ENCODE peak calls at places on chromosomes 1 and 21, in five cellular contexts. E is stomach, Q is fibroblast of lung, L is right cardiac atrium, S is IMR-90. I is an unnamed sample.

GRCh38 chr1:30822966-30823581 is 65.5 kb upstream of the LAPTM5 start:
- DNase-seq in E (no peak), Q (peak; percentile 73), L (peak; percentile 72), S (no peak), I (no peak)

GRCh38 chr1:20470174-20470573 is 15.8 kb downstream of the CAMK2N1 start:
- DNase-seq in E (no peak), Q (no peak), L (no peak), S (no peak), I (no peak)

GRCh38 chr1:2312589-2313301 is 78.6 kb downstream of the MORN1 start:
- DNase-seq in E (peak; percentile 48), Q (no peak), L (peak; percentile 89), S (no peak), I (no peak)

GRCh38 chr1:104406731-104407130 is 657.0 kb downstream of the AMY1C start:
- DNase-seq in E (no peak), Q (no peak), L (no peak), S (no peak), I (no peak)

GRCh38 chr1:228964178-228964819 is 229.0 kb downstream of the RHOU start:
- DNase-seq in E (peak; percentile 37), Q (peak; percentile 86), L (peak; percentile 88), S (peak; percentile 94), I (peak; percentile 87)

GRCh38 chr1:156082111-156083091 is at the start of gene MEX3A:
- DNase-seq in E (peak; percentile 69), Q (peak; percentile 73), L (peak; percentile 88), S (peak; percentile 64), I (peak; percentile 81)

GRCh38 chr1:50251592-50252165 is 143.0 kb downstream of the ELAVL4 start:
- DNase-seq in E (no peak), Q (no peak), L (no peak), S (no peak), I (no peak)

GRCh38 chr1:114609826-114610225 is 28.4 kb upstream of the BCAS2 start:
- DNase-seq in E (no peak), Q (no peak), L (no peak), S (no peak), I (no peak)

GRCh38 chr1:203626910-203627246 is 246 bp downstream of the ATP2B4 start:
- DNase-seq in E (no peak), Q (no peak), L (peak; percentile 81), S (no peak), I (no peak)

GRCh38 chr1:47184090-47184735 is 5.6 kb downstream of the PDZK1IP1 start:
- DNase-seq in E (peak; percentile 13), Q (no peak), L (no peak), S (no peak), I (no peak)

GRCh38 chr1:9211291-9211811 is 23.2 kb upstream of the H6PD start:
- DNase-seq in E (no peak), Q (peak; percentile 85), L (no peak), S (peak; percentile 98), I (no peak)

GRCh38 chr21:39527664-39528381 is 76.1 kb downstream of the SH3BGR start:
- DNase-seq in E (peak; percentile 74), Q (no peak), L (no peak), S (no peak), I (no peak)

GRCh38 chr1:41695118-41695517 is 210.6 kb upstream of the EDN2 start:
- DNase-seq in E (peak; percentile 52), Q (no peak), L (peak; percentile 87), S (no peak), I (no peak)

GRCh38 chr21:23612210-23612609 is 1995.1 kb downstream of the MRPL39 start:
- DNase-seq in E (no peak), Q (no peak), L (no peak), S (no peak), I (no peak)

GRCh38 chr1:234619794-234620247 is 9.8 kb upstream of the IRF2BP2 start:
- DNase-seq in E (no peak), Q (no peak), L (no peak), S (no peak), I (no peak)

GRCh38 chr1:224852901-224853568 is 76.4 kb upstream of the DNAH14 start:
- DNase-seq in E (no peak), Q (peak; percentile 84), L (no peak), S (peak; percentile 67), I (no peak)

GRCh38 chr1:244336232-244336899 is 115.3 kb downstream of the ADSS2 start:
- DNase-seq in E (no peak), Q (no peak), L (no peak), S (no peak), I (no peak)

GRCh38 chr1:208977861-208978260 is 605.7 kb upstream of the CAMK1G start:
- DNase-seq in E (no peak), Q (peak; percentile 44), L (no peak), S (no peak), I (no peak)

GRCh38 chr1:58779837-58780585 is 3.8 kb downstream of the JUN start:
- DNase-seq in E (peak; percentile 72), Q (peak; percentile 84), L (peak; percentile 46), S (peak; percentile 78), I (peak; percentile 81)

GRCh38 chr1:107460009-107460408 is 319.2 kb downstream of the NTNG1 start:
- DNase-seq in E (no peak), Q (no peak), L (no peak), S (no peak), I (no peak)

GRCh38 chr1:182616130-182617074 is 12.2 kb upstream of the RGS16 start:
- DNase-seq in E (peak; percentile 86), Q (peak; percentile 82), L (peak; percentile 93), S (peak; percentile 25), I (peak; percentile 79)

GRCh38 chr1:53273526-53273925 is 35.2 kb upstream of the MAGOH start:
- DNase-seq in E (no peak), Q (no peak), L (no peak), S (no peak), I (no peak)

GRCh38 chr1:66271216-66271903 is 262.6 kb upstream of the SGIP1 start:
- DNase-seq in E (peak; percentile 65), Q (peak; percentile 99), L (peak; percentile 95), S (peak; percentile 99), I (peak; percentile 95)

GRCh38 chr1:15370781-15371467 is 38.8 kb upstream of the EFHD2 start:
- DNase-seq in E (peak; percentile 31), Q (peak; percentile 31), L (peak; percentile 86), S (peak; percentile 22), I (no peak)

GRCh38 chr1:53562256-53562982 is 103.2 kb downstream of the DMRTB1 start:
- DNase-seq in E (no peak), Q (no peak), L (no peak), S (peak; percentile 30), I (no peak)

GRCh38 chr1:18861590-18861989 is 2.1 kb upstream of the TAS1R2 start:
- DNase-seq in E (no peak), Q (no peak), L (no peak), S (no peak), I (no peak)

GRCh38 chr21:16455526-16455925 is 725.7 kb downstream of the USP25 start:
- DNase-seq in E (no peak), Q (no peak), L (no peak), S (no peak), I (no peak)

GRCh38 chr1:5119496-5120234 is 465.3 kb downstream of the AJAP1 start:
- DNase-seq in E (no peak), Q (no peak), L (no peak), S (no peak), I (no peak)

GRCh38 chr1:201172336-201172735 is 18.1 kb upstream of the TMEM9 start:
- DNase-seq in E (no peak), Q (no peak), L (no peak), S (no peak), I (no peak)

GRCh38 chr1:145720878-145721671 is 1.8 kb downstream of the CD160 start:
- DNase-seq in E (peak; percentile 77), Q (peak; percentile 47), L (peak; percentile 85), S (peak; percentile 59), I (peak; percentile 71)

GRCh38 chr21:20877976-20878375 is 120.2 kb upstream of the NCAM2 start:
- DNase-seq in E (no peak), Q (no peak), L (no peak), S (no peak), I (no peak)

GRCh38 chr1:30083800-30084464 is 639.5 kb downstream of the MATN1 start:
- DNase-seq in E (no peak), Q (peak; percentile 83), L (no peak), S (peak; percentile 84), I (no peak)

DNA sequence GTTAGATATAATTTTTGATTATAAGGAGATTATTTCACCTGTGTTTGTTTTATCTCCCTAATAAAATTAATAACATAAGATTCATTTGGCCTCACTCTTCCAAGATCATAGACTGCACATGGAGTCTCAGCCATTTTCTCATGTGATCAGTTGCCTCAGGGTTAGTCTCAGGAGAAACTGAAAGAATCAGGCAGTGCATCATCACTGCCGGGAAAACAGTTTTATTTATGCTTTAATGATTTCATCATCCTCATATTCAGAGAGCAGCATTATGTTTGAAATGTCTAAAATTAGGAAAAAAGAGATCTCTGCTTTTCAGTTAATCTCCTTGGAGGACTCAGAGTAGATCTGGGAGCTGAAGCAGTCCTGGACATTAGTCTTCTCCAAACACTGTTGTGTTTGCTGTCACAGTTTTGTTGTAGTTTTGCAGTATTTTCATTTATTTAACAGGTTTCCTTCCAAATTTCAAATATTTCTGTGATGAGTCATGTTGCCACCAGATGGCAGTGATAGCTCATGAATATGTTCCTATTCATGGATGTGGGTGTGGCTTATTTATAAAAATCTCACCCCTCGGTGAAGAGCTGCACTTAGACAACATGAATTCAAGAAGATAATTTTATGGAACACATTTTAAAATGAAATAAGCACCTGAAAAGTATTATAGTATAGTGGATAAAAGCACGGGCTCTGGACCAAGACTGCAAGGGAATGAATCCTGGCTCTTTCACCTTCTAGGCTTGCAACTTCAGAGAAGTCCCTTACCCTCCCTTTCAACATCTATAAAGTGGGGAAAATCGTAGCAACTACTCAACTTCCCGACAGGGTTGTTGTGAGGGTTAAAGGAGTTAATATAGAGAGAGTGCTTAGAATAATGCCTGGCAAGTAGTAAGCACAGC is 31.2 kb downstream of the CHD1L start:
- DNase-seq in E (no peak), Q (peak; percentile 93), L (no peak), S (peak; percentile 87), I (no peak)
- H3K27ac ChIP-seq in E (peak overlapping the region; percentile 47), Q (peak overlapping the region; percentile 60), L (no peak overlapping the region), S (peak overlapping the region; percentile 51), I (peak overlapping the region; percentile 12)

GRCh38 chr1:219086956-219087469 is 86.7 kb upstream of the LYPLAL1 start:
- DNase-seq in E (no peak), Q (peak; percentile 14), L (no peak), S (no peak), I (no peak)
- H3K27ac ChIP-seq in E (no peak overlapping the region), Q (no peak overlapping the region), L (no peak overlapping the region), S (no peak overlapping the region), I (no peak overlapping the region)

GRCh38 chr1:221530791-221531190 is 211.1 kb downstream of the DUSP10 start:
- DNase-seq in E (no peak), Q (no peak), L (no peak), S (no peak), I (no peak)
- H3K27ac ChIP-seq in E (no peak overlapping the region), Q (no peak overlapping the region), L (no peak overlapping the region), S (no peak overlapping the region), I (no peak overlapping the region)

GRCh38 chr1:172916126-172916525 is 134.6 kb downstream of the TNFSF18 start:
- DNase-seq in E (no peak), Q (no peak), L (no peak), S (peak; percentile 49), I (no peak)

GRCh38 chr1:172915276-172915675 is 135.5 kb downstream of the TNFSF18 start:
- DNase-seq in E (no peak), Q (no peak), L (no peak), S (no peak), I (no peak)

GRCh38 chr1:172917972-172918371 is 132.8 kb downstream of the TNFSF18 start:
- DNase-seq in E (no peak), Q (peak; percentile 94), L (no peak), S (peak; percentile 98), I (no peak)

GRCh38 chr1:172912765-172913260 is 137.9 kb downstream of the TNFSF18 start:
- DNase-seq in E (no peak), Q (no peak), L (no peak), S (no peak), I (no peak)

GRCh38 chr1:172914517-172915144 is 136.1 kb downstream of the TNFSF18 start:
- DNase-seq in E (no peak), Q (peak; percentile 77), L (no peak), S (peak; percentile 92), I (no peak)
- H3K27ac ChIP-seq in E (no peak overlapping the region), Q (no peak overlapping the region), L (no peak overlapping the region), S (peak overlapping the region; percentile 27), I (no peak overlapping the region)